ENCODE peak calls at places on chromosomes 16 and 17, in nine cellular contexts. One of them, this sample, is unnamed.

GRCh38 chr16:73163238-73163795 is 115.4 kb upstream of the ZFHX3 start:
- DNase-seq in fibroblast of lung: peak; percentile 56
- DNase-seq in Panc1: no peak
- DNase-seq in fibroblast of pulmonary artery: peak; percentile 64
- DNase-seq in tibial artery: no peak
- DNase-seq in stomach: no peak
- DNase-seq in heart left ventricle: no peak
- DNase-seq in lung: no peak
- DNase-seq in psoas muscle: no peak
- DNase-seq in this sample: no peak

GRCh38 chr17:82228842-82229685 is at the start of gene SLC16A3:
- DNase-seq in Panc1: no peak
- DNase-seq in fibroblast of pulmonary artery: peak; percentile 82
- DNase-seq in fibroblast of lung: peak; percentile 77
- DNase-seq in lung: no peak
- DNase-seq in tibial artery: no peak
- DNase-seq in heart left ventricle: peak; percentile 90
- DNase-seq in stomach: peak; percentile 76
- DNase-seq in psoas muscle: peak; percentile 74
- DNase-seq in this sample: no peak

GRCh38 chr17:77959216-77959925 is 868 bp downstream of the TNRC6C start:
- DNase-seq in fibroblast of pulmonary artery: no peak
- DNase-seq in lung: no peak
- DNase-seq in fibroblast of lung: peak; percentile 12
- DNase-seq in psoas muscle: peak; percentile 26
- DNase-seq in tibial artery: no peak
- DNase-seq in heart left ventricle: peak; percentile 70
- DNase-seq in stomach: peak; percentile 35
- DNase-seq in Panc1: no peak
- DNase-seq in this sample: no peak

GRCh38 chr16:19384656-19385055 is 33.0 kb upstream of the TMC5 start:
- DNase-seq in heart left ventricle: no peak
- DNase-seq in psoas muscle: no peak
- DNase-seq in lung: peak; percentile 56
- DNase-seq in stomach: peak; percentile 91
- DNase-seq in Panc1: no peak
- DNase-seq in fibroblast of pulmonary artery: no peak
- DNase-seq in tibial artery: no peak
- DNase-seq in fibroblast of lung: no peak
- DNase-seq in this sample: no peak

GRCh38 chr17:41404024-41404651 is 6.7 kb upstream of the KRT31 start:
- DNase-seq in tibial artery: no peak
- DNase-seq in stomach: no peak
- DNase-seq in lung: no peak
- DNase-seq in fibroblast of lung: peak; percentile 90
- DNase-seq in fibroblast of pulmonary artery: peak; percentile 84
- DNase-seq in heart left ventricle: no peak
- DNase-seq in psoas muscle: no peak
- DNase-seq in Panc1: peak; percentile 60
- DNase-seq in this sample: peak; percentile 67

GRCh38 chr16:19137201-19137601 is 23.4 kb downstream of the ITPRIPL2 start:
- DNase-seq in stomach: no peak
- DNase-seq in Panc1: no peak
- DNase-seq in fibroblast of lung: peak; percentile 74
- DNase-seq in heart left ventricle: no peak
- DNase-seq in lung: no peak
- DNase-seq in fibroblast of pulmonary artery: no peak
- DNase-seq in psoas muscle: no peak
- DNase-seq in tibial artery: no peak
- DNase-seq in this sample: peak; percentile 74

GRCh38 chr17:8223356-8224063 is 13.1 kb upstream of the AURKB start:
- DNase-seq in fibroblast of pulmonary artery: peak; percentile 42
- DNase-seq in fibroblast of lung: peak; percentile 62
- DNase-seq in psoas muscle: peak; percentile 76
- DNase-seq in heart left ventricle: peak; percentile 79
- DNase-seq in tibial artery: peak; percentile 69
- DNase-seq in lung: peak; percentile 68
- DNase-seq in Panc1: no peak
- DNase-seq in stomach: peak; percentile 67
- DNase-seq in this sample: no peak

GRCh38 chr17:74736423-74737298 is at the start of gene RAB37:
- DNase-seq in Panc1: no peak
- DNase-seq in heart left ventricle: no peak
- DNase-seq in stomach: peak; percentile 54
- DNase-seq in tibial artery: no peak
- DNase-seq in psoas muscle: peak; percentile 48
- DNase-seq in fibroblast of pulmonary artery: no peak
- DNase-seq in lung: no peak
- DNase-seq in fibroblast of lung: no peak
- DNase-seq in this sample: no peak

GRCh38 chr17:51298508-51299371 is 38.4 kb downstream of the UTP18 start:
- DNase-seq in Panc1: peak; percentile 18
- DNase-seq in tibial artery: no peak
- DNase-seq in heart left ventricle: no peak
- DNase-seq in fibroblast of lung: peak; percentile 63
- DNase-seq in psoas muscle: no peak
- DNase-seq in fibroblast of pulmonary artery: peak; percentile 66
- DNase-seq in stomach: no peak
- DNase-seq in lung: no peak
- DNase-seq in this sample: peak; percentile 39

GRCh38 chr17:71163121-71163812 is 957.6 kb upstream of the SOX9 start:
- DNase-seq in Panc1: no peak
- DNase-seq in tibial artery: no peak
- DNase-seq in fibroblast of lung: peak; percentile 9
- DNase-seq in heart left ventricle: no peak
- DNase-seq in stomach: peak; percentile 77
- DNase-seq in lung: peak; percentile 33
- DNase-seq in fibroblast of pulmonary artery: peak; percentile 51
- DNase-seq in psoas muscle: no peak
- DNase-seq in this sample: peak; percentile 83

GRCh38 chr17:39629894-39630293 is 3.1 kb downstream of the PPP1R1B start:
- DNase-seq in stomach: no peak
- DNase-seq in lung: no peak
- DNase-seq in Panc1: no peak
- DNase-seq in tibial artery: no peak
- DNase-seq in heart left ventricle: no peak
- DNase-seq in psoas muscle: no peak
- DNase-seq in fibroblast of lung: no peak
- DNase-seq in fibroblast of pulmonary artery: no peak
- DNase-seq in this sample: no peak
- TF ChIP-seq CTCF in stomach: no peak
- TF ChIP-seq CTCF in lung: no peak
- TF ChIP-seq CTCF in Panc1: no peak
- TF ChIP-seq CTCF in tibial artery: no peak
- TF ChIP-seq CTCF in heart left ventricle: no peak
- TF ChIP-seq CTCF in psoas muscle: no peak
- TF ChIP-seq CTCF in fibroblast of lung: no peak
- TF ChIP-seq CTCF in fibroblast of pulmonary artery: no peak
- TF ChIP-seq CTCF in this sample: no peak

GRCh38 chr17:76733618-76733957 is 3.5 kb downstream of the SRSF2 start:
- DNase-seq in fibroblast of lung: no peak
- DNase-seq in lung: no peak
- DNase-seq in stomach: no peak
- DNase-seq in heart left ventricle: no peak
- DNase-seq in Panc1: no peak
- DNase-seq in fibroblast of pulmonary artery: no peak
- DNase-seq in tibial artery: no peak
- DNase-seq in psoas muscle: no peak
- DNase-seq in this sample: no peak

GRCh38 chr17:76732734-76733617 is 4.2 kb downstream of the SRSF2 start:
- DNase-seq in psoas muscle: no peak
- DNase-seq in tibial artery: peak; percentile 51
- DNase-seq in stomach: no peak
- DNase-seq in fibroblast of lung: peak; percentile 33
- DNase-seq in lung: no peak
- DNase-seq in Panc1: no peak
- DNase-seq in heart left ventricle: no peak
- DNase-seq in fibroblast of pulmonary artery: no peak
- DNase-seq in this sample: no peak

GRCh38 chr17:76735006-76735405 is 2.1 kb downstream of the SRSF2 start:
- DNase-seq in tibial artery: no peak
- DNase-seq in fibroblast of pulmonary artery: peak; percentile 41
- DNase-seq in psoas muscle: no peak
- DNase-seq in stomach: no peak
- DNase-seq in lung: no peak
- DNase-seq in fibroblast of lung: peak; percentile 53
- DNase-seq in heart left ventricle: no peak
- DNase-seq in Panc1: no peak
- DNase-seq in this sample: no peak

GRCh38 chr17:76735586-76736348 is 1.4 kb downstream of the SRSF2 start:
- DNase-seq in stomach: no peak
- DNase-seq in fibroblast of lung: no peak
- DNase-seq in tibial artery: no peak
- DNase-seq in Panc1: no peak
- DNase-seq in lung: no peak
- DNase-seq in heart left ventricle: no peak
- DNase-seq in psoas muscle: no peak
- DNase-seq in fibroblast of pulmonary artery: no peak
- DNase-seq in this sample: no peak

GRCh38 chr17:76734080-76734840 is 2.9 kb downstream of the SRSF2 start:
- DNase-seq in Panc1: no peak
- DNase-seq in stomach: no peak
- DNase-seq in fibroblast of lung: peak; percentile 44
- DNase-seq in heart left ventricle: no peak
- DNase-seq in lung: no peak
- DNase-seq in fibroblast of pulmonary artery: peak; percentile 63
- DNase-seq in tibial artery: no peak
- DNase-seq in psoas muscle: no peak
- DNase-seq in this sample: no peak
- H3K4me3 ChIP-seq in Panc1: peak overlapping the region; percentile 97
- H3K4me3 ChIP-seq in stomach: peak overlapping the region; percentile 67
- H3K4me3 ChIP-seq in fibroblast of lung: peak overlapping the region; percentile 93
- H3K4me3 ChIP-seq in heart left ventricle: peak overlapping the region; percentile 97
- H3K4me3 ChIP-seq in lung: no peak overlapping the region
- H3K4me3 ChIP-seq in fibroblast of pulmonary artery: peak overlapping the region; percentile 95
- H3K4me3 ChIP-seq in tibial artery: peak overlapping the region; percentile 89
- H3K4me3 ChIP-seq in psoas muscle: peak overlapping the region; percentile 72
- H3K4me3 ChIP-seq in this sample: peak overlapping the region; percentile 93

GRCh38 chr17:47873200-47874090 is 22.5 kb upstream of the SP6 start:
- DNase-seq in stomach: no peak
- DNase-seq in psoas muscle: no peak
- DNase-seq in fibroblast of pulmonary artery: no peak
- DNase-seq in lung: no peak
- DNase-seq in tibial artery: no peak
- DNase-seq in fibroblast of lung: no peak
- DNase-seq in heart left ventricle: peak; percentile 20
- DNase-seq in Panc1: no peak
- DNase-seq in this sample: no peak

GRCh38 chr17:47875586-47875985 is 20.4 kb upstream of the SP2 start:
- DNase-seq in tibial artery: no peak
- DNase-seq in psoas muscle: no peak
- DNase-seq in fibroblast of pulmonary artery: no peak
- DNase-seq in fibroblast of lung: no peak
- DNase-seq in heart left ventricle: no peak
- DNase-seq in lung: no peak
- DNase-seq in Panc1: no peak
- DNase-seq in stomach: no peak
- DNase-seq in this sample: no peak

GRCh38 chr17:47872651-47873161 is 21.7 kb upstream of the SP6 start:
- DNase-seq in Panc1: no peak
- DNase-seq in stomach: no peak
- DNase-seq in lung: no peak
- DNase-seq in psoas muscle: no peak
- DNase-seq in fibroblast of pulmonary artery: no peak
- DNase-seq in fibroblast of lung: no peak
- DNase-seq in heart left ventricle: no peak
- DNase-seq in tibial artery: no peak
- DNase-seq in this sample: peak; percentile 53

GRCh38 chr17:47877368-47878034 is 18.5 kb upstream of the SP2 start:
- DNase-seq in fibroblast of pulmonary artery: no peak
- DNase-seq in fibroblast of lung: no peak
- DNase-seq in lung: no peak
- DNase-seq in psoas muscle: no peak
- DNase-seq in stomach: no peak
- DNase-seq in heart left ventricle: peak; percentile 0
- DNase-seq in tibial artery: no peak
- DNase-seq in Panc1: no peak
- DNase-seq in this sample: no peak

GRCh38 chr17:47875011-47875471 is 21.0 kb upstream of the SP2 start:
- DNase-seq in fibroblast of pulmonary artery: no peak
- DNase-seq in fibroblast of lung: no peak
- DNase-seq in psoas muscle: no peak
- DNase-seq in stomach: no peak
- DNase-seq in lung: no peak
- DNase-seq in heart left ventricle: peak; percentile 54
- DNase-seq in Panc1: no peak
- DNase-seq in tibial artery: no peak
- DNase-seq in this sample: no peak
- TF ChIP-seq CTCF in fibroblast of pulmonary artery: no peak
- TF ChIP-seq CTCF in fibroblast of lung: no peak
- TF ChIP-seq CTCF in psoas muscle: no peak
- TF ChIP-seq CTCF in stomach: no peak
- TF ChIP-seq CTCF in lung: no peak
- TF ChIP-seq CTCF in heart left ventricle: no peak
- TF ChIP-seq CTCF in Panc1: no peak
- TF ChIP-seq CTCF in tibial artery: no peak
- TF ChIP-seq CTCF in this sample: no peak

GRCh38 chr17:48578616-48579560 is 738 bp upstream of the HOXB4 start:
- DNase-seq in psoas muscle: no peak
- DNase-seq in fibroblast of lung: peak; percentile 74
- DNase-seq in lung: no peak
- DNase-seq in heart left ventricle: no peak
- DNase-seq in stomach: no peak
- DNase-seq in Panc1: no peak
- DNase-seq in fibroblast of pulmonary artery: no peak
- DNase-seq in tibial artery: no peak
- DNase-seq in this sample: no peak

GRCh38 chr17:48586355-48586924 is 3.6 kb downstream of the HOXB3 start:
- DNase-seq in fibroblast of pulmonary artery: no peak
- DNase-seq in heart left ventricle: no peak
- DNase-seq in fibroblast of lung: peak; percentile 55
- DNase-seq in stomach: no peak
- DNase-seq in psoas muscle: no peak
- DNase-seq in lung: no peak
- DNase-seq in Panc1: no peak
- DNase-seq in tibial artery: no peak
- DNase-seq in this sample: no peak

GRCh38 chr17:48583708-48584582 is 5.8 kb upstream of the HOXB4 start:
- DNase-seq in psoas muscle: no peak
- DNase-seq in tibial artery: no peak
- DNase-seq in fibroblast of lung: peak; percentile 91
- DNase-seq in stomach: no peak
- DNase-seq in Panc1: no peak
- DNase-seq in heart left ventricle: no peak
- DNase-seq in fibroblast of pulmonary artery: no peak
- DNase-seq in lung: no peak
- DNase-seq in this sample: no peak

GRCh38 chr17:48579738-48580543 is 1.8 kb upstream of the HOXB4 start:
- DNase-seq in tibial artery: no peak
- DNase-seq in lung: no peak
- DNase-seq in fibroblast of pulmonary artery: no peak
- DNase-seq in heart left ventricle: no peak
- DNase-seq in Panc1: no peak
- DNase-seq in fibroblast of lung: peak; percentile 95
- DNase-seq in stomach: no peak
- DNase-seq in psoas muscle: no peak
- DNase-seq in this sample: no peak

DNA sequence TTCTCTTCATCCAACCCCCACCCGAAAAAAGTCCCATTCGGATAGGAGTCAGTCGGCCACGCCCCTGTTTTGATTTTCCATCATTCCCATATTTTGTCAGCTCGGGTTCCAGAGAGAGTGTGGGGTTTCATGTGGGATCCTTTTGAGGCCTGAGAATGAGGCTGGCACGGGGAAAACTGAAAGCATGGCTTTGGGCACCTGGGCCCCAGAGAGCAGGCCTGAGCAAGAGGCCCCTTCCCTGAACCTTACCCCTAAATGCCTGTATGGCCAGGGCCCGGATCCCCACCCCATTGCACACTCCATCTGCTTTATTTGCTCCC is 4.6 kb upstream of the HOXB4 start:
- DNase-seq in Panc1: no peak
- DNase-seq in tibial artery: no peak
- DNase-seq in fibroblast of pulmonary artery: no peak
- DNase-seq in fibroblast of lung: no peak
- DNase-seq in heart left ventricle: no peak
- DNase-seq in lung: no peak
- DNase-seq in stomach: no peak
- DNase-seq in psoas muscle: no peak
- DNase-seq in this sample: no peak
- H3K4me3 ChIP-seq in Panc1: peak overlapping the region; percentile 99
- H3K4me3 ChIP-seq in tibial artery: no peak overlapping the region
- H3K4me3 ChIP-seq in fibroblast of pulmonary artery: peak overlapping the region; percentile 52
- H3K4me3 ChIP-seq in fibroblast of lung: peak overlapping the region; percentile 98
- H3K4me3 ChIP-seq in heart left ventricle: peak overlapping the region; percentile 51
- H3K4me3 ChIP-seq in lung: no peak overlapping the region
- H3K4me3 ChIP-seq in stomach: peak overlapping the region; percentile 57
- H3K4me3 ChIP-seq in psoas muscle: peak overlapping the region; percentile 61
- H3K4me3 ChIP-seq in this sample: peak overlapping the region; percentile 82